ENCODE peak calls at places on chromosomes 13 and 19, in six cellular contexts. V is H1, P is WTC11, I is HCT116, H is K562, G is HepG2. S is an unnamed sample.

GRCh38 chr19:7293795-7294570 is at the start of gene INSR:
- DNase-seq in V (peak; percentile 89), P (peak; percentile 85), I (peak; percentile 75), H (peak; percentile 85), G (peak; percentile 83), S (peak; percentile 54)

GRCh38 chr19:12936582-12936981 is 1.8 kb upstream of the CALR start:
- DNase-seq in V (no peak), P (no peak), I (no peak), H (no peak), G (no peak), S (no peak)

GRCh38 chr13:43058318-43058674 is 34.9 kb downstream of the DNAJC15 start:
- DNase-seq in V (no peak), P (peak; percentile 23), I (peak; percentile 87), H (no peak), G (peak; percentile 46), S (no peak)

GRCh38 chr13:44063881-44064280 is 184.2 kb downstream of the LACC1 start:
- DNase-seq in V (no peak), P (no peak), I (no peak), H (no peak), G (no peak), S (no peak)

GRCh38 chr19:49339364-49340068 is 4.3 kb downstream of the CD37 start:
- DNase-seq in V (peak; percentile 89), P (peak; percentile 93), I (no peak), H (peak; percentile 49), G (no peak), S (no peak)

GRCh38 chr19:23558541-23558940 is 128.5 kb downstream of the ZNF675 start:
- DNase-seq in V (no peak), P (no peak), I (no peak), H (no peak), G (no peak), S (no peak)

GRCh38 chr13:101289764-101290163 is 126.5 kb downstream of the NALCN start:
- DNase-seq in V (peak; percentile 67), P (peak; percentile 79), I (no peak), H (no peak), G (no peak), S (no peak)

GRCh38 chr19:38362076-38362945 is 12.1 kb upstream of the PSMD8 start:
- DNase-seq in V (peak; percentile 99), P (peak; percentile 99), I (peak; percentile 58), H (peak; percentile 92), G (peak; percentile 23), S (no peak)

GRCh38 chr19:1355258-1355973 is 28.3 kb upstream of the NDUFS7 start:
- DNase-seq in V (no peak), P (no peak), I (no peak), H (peak; percentile 44), G (no peak), S (no peak)

GRCh38 chr19:913080-913748 is at the start of gene R3HDM4:
- DNase-seq in V (peak; percentile 82), P (peak; percentile 64), I (no peak), H (peak; percentile 83), G (no peak), S (no peak)

GRCh38 chr13:30757026-30757425 is 21.7 kb downstream of the ALOX5AP start:
- DNase-seq in V (no peak), P (no peak), I (no peak), H (no peak), G (no peak), S (no peak)

GRCh38 chr13:99982021-99982740 is 597 bp downstream of the ZIC2 start:
- DNase-seq in V (no peak), P (no peak), I (no peak), H (peak; percentile 35), G (no peak), S (no peak)

GRCh38 chr19:46180701-46181385 is 32.8 kb downstream of the IGFL2 start:
- DNase-seq in V (no peak), P (no peak), I (peak; percentile 15), H (no peak), G (no peak), S (no peak)

GRCh38 chr19:7662657-7663056 is 6.2 kb upstream of the RETN start:
- DNase-seq in V (no peak), P (no peak), I (no peak), H (no peak), G (no peak), S (no peak)

GRCh38 chr13:85093808-85094207 is 705.4 kb downstream of the SLITRK6 start:
- DNase-seq in V (no peak), P (no peak), I (peak; percentile 7), H (no peak), G (no peak), S (no peak)

GRCh38 chr19:38529610-38530009 is 88.1 kb downstream of the MAP4K1 start:
- DNase-seq in V (no peak), P (no peak), I (no peak), H (no peak), G (no peak), S (no peak)

GRCh38 chr19:1087813-1088418 is 7.3 kb downstream of the POLR2E start:
- DNase-seq in V (no peak), P (no peak), I (no peak), H (no peak), G (no peak), S (no peak)

GRCh38 chr19:47414469-47414868 is 4.9 kb downstream of the MEIS3 start:
- DNase-seq in V (peak; percentile 70), P (peak; percentile 73), I (no peak), H (peak; percentile 70), G (peak; percentile 57), S (no peak)

GRCh38 chr19:4851551-4852290 is 15.7 kb downstream of the PLIN3 start:
- DNase-seq in V (peak; percentile 94), P (peak; percentile 92), I (no peak), H (peak; percentile 73), G (peak; percentile 85), S (no peak)

GRCh38 chr19:10068205-10068604 is 17.9 kb upstream of the SHFL start:
- DNase-seq in V (no peak), P (no peak), I (no peak), H (no peak), G (no peak), S (no peak)

GRCh38 chr19:40907968-40908735 is 26.1 kb upstream of the CYP2A7 start:
- DNase-seq in V (peak; percentile 81), P (peak; percentile 72), I (no peak), H (peak; percentile 59), G (no peak), S (no peak)

GRCh38 chr19:41265376-41266153 is 1.4 kb downstream of the HNRNPUL1 start:
- DNase-seq in V (no peak), P (no peak), I (no peak), H (peak; percentile 44), G (peak; percentile 56), S (no peak)

GRCh38 chr19:29245221-29245620 is 32.3 kb upstream of the UQCRFS1 start:
- DNase-seq in V (no peak), P (no peak), I (no peak), H (no peak), G (no peak), S (no peak)

GRCh38 chr19:790971-791604 is 6.2 kb upstream of the PTBP1 start:
- DNase-seq in V (no peak), P (no peak), I (no peak), H (peak; percentile 75), G (no peak), S (no peak)

GRCh38 chr13:18946738-18947137 is 234.9 kb downstream of the TUBA3C start:
- DNase-seq in V (no peak), P (no peak), I (no peak), H (no peak), G (no peak), S (no peak)
- TF ChIP-seq ATF3 in V (no peak), P (no peak), I (no peak), H (no peak), G (no peak), S (no peak)

DNA sequence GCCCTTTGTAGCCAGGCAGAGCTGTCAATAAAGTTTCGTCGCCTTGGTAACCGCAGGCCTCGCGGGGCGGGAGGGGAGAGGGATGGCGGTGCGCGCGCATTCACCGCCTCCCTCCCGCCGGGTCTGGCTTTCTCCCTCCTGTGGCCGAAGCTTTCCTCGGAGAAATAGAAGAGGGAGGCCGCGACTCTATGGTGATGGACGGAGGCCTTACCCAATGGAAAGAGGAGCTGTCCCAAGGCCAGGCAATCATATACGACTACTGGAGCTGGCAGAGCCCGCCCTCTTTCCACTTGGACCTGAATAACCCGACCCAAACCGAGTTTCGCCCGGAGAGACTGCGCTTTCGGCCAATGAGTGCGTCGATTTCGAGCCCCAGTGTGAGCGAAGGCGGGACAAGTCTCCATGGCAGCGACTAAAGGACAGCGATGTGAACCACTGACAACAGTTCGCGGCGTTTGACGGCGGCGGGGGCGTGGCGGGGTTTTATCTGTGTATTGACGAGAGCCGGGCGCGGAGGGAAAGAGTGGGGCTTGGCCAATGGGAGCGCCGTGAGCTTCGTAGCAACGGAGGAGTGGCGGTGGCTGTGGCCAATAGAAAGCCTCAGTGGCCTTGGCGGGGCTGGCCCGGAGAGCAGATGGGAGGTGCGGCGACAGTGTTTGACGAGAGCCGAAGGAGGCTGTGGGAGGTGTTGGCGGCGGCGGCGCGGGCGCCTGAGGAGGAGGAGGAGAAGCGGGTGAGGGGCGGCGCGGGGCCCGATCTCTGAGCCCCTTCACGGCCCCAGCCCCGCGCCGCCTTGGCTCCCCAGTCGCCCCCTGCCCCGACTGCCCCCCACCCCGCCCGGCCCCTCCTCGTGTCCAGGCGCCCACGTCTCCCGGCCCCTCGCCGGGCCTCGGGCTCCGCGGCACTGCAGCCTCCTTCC is at the start of gene KMT5C:
- DNase-seq in V (peak; percentile 100), P (peak; percentile 100), I (peak; percentile 100), H (peak; percentile 100), G (peak; percentile 100), S (peak; percentile 100)
- TF ChIP-seq CTCF in V (peak; percentile 7), P (no peak), I (no peak), H (peak; percentile 48), G (peak; percentile 59), S (peak; percentile 14)

DNA sequence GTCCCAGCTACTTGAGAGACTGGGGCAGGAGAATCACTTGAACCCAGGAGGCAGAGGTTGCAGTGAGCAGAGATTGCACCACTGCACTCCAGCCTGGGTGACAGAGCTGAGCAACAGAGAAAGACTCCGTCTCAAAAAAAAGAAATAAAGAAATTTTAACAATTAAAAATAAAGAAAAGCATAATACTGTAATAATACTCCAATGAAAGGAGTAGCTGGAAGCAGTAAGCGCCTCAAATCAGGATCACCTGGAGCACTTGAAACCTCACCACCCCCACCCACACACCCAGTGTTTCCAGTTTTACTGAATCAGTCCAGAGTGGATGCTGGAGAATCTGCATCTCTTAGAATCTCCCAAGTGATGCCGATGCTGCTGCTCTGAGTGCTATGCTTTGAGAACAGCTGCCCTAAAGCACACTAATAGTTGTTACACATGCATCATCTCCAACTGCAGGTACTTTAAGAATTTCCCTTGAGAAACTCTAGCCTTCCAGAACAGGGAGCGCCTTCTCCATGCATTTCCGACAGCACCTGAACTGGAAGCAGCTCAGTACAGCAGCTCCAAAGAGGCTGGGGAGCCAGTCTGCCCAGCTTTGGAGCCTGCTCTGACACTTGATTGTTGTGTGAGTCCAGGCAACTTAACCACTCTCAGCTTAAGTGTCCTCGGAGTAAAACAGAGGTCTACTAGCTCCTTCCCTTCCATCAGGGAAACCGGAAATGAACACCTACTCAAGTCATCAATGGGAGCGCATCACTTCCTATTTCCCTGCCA is 2.9 kb downstream of the ABCC4 start:
- DNase-seq in V (no peak), P (no peak), I (no peak), H (no peak), G (no peak), S (no peak)
- TF ChIP-seq ATF3 in V (no peak), P (no peak), I (no peak), H (no peak), G (no peak), S (no peak)

DNA sequence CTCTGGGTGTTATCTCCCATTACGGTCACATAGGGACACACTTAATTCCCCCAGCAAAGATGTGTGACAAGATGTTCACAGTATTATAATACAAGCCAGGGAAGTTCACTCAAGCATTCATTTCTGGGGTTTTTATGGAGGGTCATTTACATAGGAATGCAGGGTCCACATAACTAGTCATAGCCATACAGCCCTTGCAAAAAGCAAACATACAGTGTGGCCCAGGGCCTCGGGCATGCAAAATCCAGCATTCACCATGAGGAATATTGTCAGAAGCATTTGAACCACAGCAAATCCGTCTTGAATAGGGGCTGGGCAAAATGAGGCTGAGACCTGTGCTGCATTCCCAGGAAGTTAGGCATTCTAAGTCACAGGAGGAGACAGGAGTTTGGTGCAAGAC is 13.0 kb upstream of the ZNF460 start:
- DNase-seq in V (no peak), P (no peak), I (no peak), H (no peak), G (no peak), S (no peak)
- TF ChIP-seq CTCF in V (no peak), P (no peak), I (no peak), H (no peak), G (no peak), S (no peak)

S was measured in GM12878.